ENCODE peak calls at places on chromosomes 1 and 21, in six cellular contexts. H, U, J, L, C and G are unnamed samples.

GRCh38 chr1:160723332-160723731 is 11.7 kb upstream of the CD48 start:
- DNase-seq in H (no peak), U (no peak), J (no peak), L (no peak), C (no peak), G (no peak)

GRCh38 chr21:39348040-39348354 is 891 bp downstream of the HMGN1 start:
- DNase-seq in H (no peak), U (no peak), J (no peak), L (no peak), C (no peak), G (no peak)

GRCh38 chr1:246343937-246344336 is 163.1 kb downstream of the SMYD3 start:
- DNase-seq in H (no peak), U (no peak), J (no peak), L (no peak), C (no peak), G (no peak)

GRCh38 chr1:229253170-229253974 is 17.5 kb upstream of the RAB4A start:
- DNase-seq in H (no peak), U (peak; percentile 44), J (peak; percentile 47), L (peak; percentile 43), C (no peak), G (peak; percentile 59)

GRCh38 chr21:36069713-36070573 is at the start of gene CBR1:
- DNase-seq in H (peak; percentile 72), U (peak; percentile 93), J (peak; percentile 90), L (peak; percentile 89), C (peak; percentile 72), G (peak; percentile 97)

GRCh38 chr1:8194481-8195227 is 123.3 kb upstream of the SLC45A1 start:
- DNase-seq in H (no peak), U (peak; percentile 96), J (no peak), L (no peak), C (no peak), G (no peak)

GRCh38 chr1:161864577-161864976 is 98.5 kb downstream of the ATF6 start:
- DNase-seq in H (no peak), U (peak; percentile 32), J (no peak), L (no peak), C (no peak), G (peak; percentile 1)

GRCh38 chr1:110489406-110489805 is 29.6 kb downstream of the KCNA10 start:
- DNase-seq in H (no peak), U (no peak), J (no peak), L (no peak), C (no peak), G (no peak)

GRCh38 chr1:232877361-232877991 is 72.3 kb downstream of the MAP10 start:
- DNase-seq in H (no peak), U (no peak), J (no peak), L (no peak), C (no peak), G (no peak)

GRCh38 chr21:34227386-34227852 is 136.4 kb upstream of the KCNE2 start:
- DNase-seq in H (no peak), U (peak; percentile 12), J (no peak), L (no peak), C (no peak), G (no peak)

GRCh38 chr1:2530501-2531361 is 668 bp upstream of the HES5 start:
- DNase-seq in H (no peak), U (peak; percentile 62), J (no peak), L (no peak), C (no peak), G (peak; percentile 83)

GRCh38 chr1:223844521-223844961 is 1.2 kb downstream of the TP53BP2 start:
- DNase-seq in H (no peak), U (peak; percentile 36), J (no peak), L (no peak), C (peak; percentile 30), G (no peak)

GRCh38 chr1:112706505-112707216 is at the start of gene RHOC:
- DNase-seq in H (no peak), U (peak; percentile 76), J (peak; percentile 79), L (peak; percentile 81), C (no peak), G (peak; percentile 64)

GRCh38 chr1:17181785-17182464 is 23.0 kb upstream of the PADI1 start:
- DNase-seq in H (no peak), U (no peak), J (peak; percentile 36), L (no peak), C (no peak), G (no peak)

GRCh38 chr1:96981181-96981580 is 259.6 kb downstream of the PTBP2 start:
- DNase-seq in H (no peak), U (no peak), J (no peak), L (no peak), C (no peak), G (no peak)

GRCh38 chr21:44319407-44320065 is 19.7 kb downstream of the CFAP410 start:
- DNase-seq in H (no peak), U (no peak), J (no peak), L (no peak), C (no peak), G (no peak)

GRCh38 chr1:219928791-219929118 is 398 bp upstream of the SLC30A10 start:
- DNase-seq in H (no peak), U (no peak), J (no peak), L (no peak), C (no peak), G (no peak)

GRCh38 chr1:186188004-186188539 is 187.0 kb downstream of the TPR start:
- DNase-seq in H (no peak), U (peak; percentile 91), J (no peak), L (no peak), C (no peak), G (no peak)

GRCh38 chr1:6162773-6163172 is 17.3 kb downstream of the CHD5 start:
- DNase-seq in H (no peak), U (no peak), J (peak; percentile 75), L (peak; percentile 79), C (no peak), G (peak; percentile 66)

GRCh38 chr1:227794813-227795183 is 20.7 kb upstream of the PRSS38 start:
- DNase-seq in H (no peak), U (no peak), J (peak; percentile 27), L (peak; percentile 48), C (no peak), G (no peak)

GRCh38 chr1:59020151-59020997 is 236.5 kb upstream of the JUN start:
- DNase-seq in H (peak; percentile 54), U (peak; percentile 58), J (no peak), L (no peak), C (no peak), G (no peak)

GRCh38 chr1:228081144-228081543 is 1.4 kb upstream of the ARF1 start:
- DNase-seq in H (no peak), U (no peak), J (no peak), L (no peak), C (no peak), G (no peak)